ENCODE peak calls at places on chromosomes 4 and X, in four cellular contexts. One of them, this sample, is unnamed.

GRCh38 chr4:112532267-112532666 is 16.3 kb upstream of the NEUROG2 start:
- DNase-seq in CD8-positive, alpha-beta T cell: no peak
- DNase-seq in NCI-H82: no peak
- DNase-seq in CD4-positive, alpha-beta T cell: no peak
- DNase-seq in this sample: no peak

GRCh38 chr4:95431678-95432077 is 117.1 kb downstream of the UNC5C start:
- DNase-seq in CD4-positive, alpha-beta T cell: no peak
- DNase-seq in NCI-H82: no peak
- DNase-seq in CD8-positive, alpha-beta T cell: no peak
- DNase-seq in this sample: no peak

GRCh38 chr4:56512166-56512565 is 6.6 kb downstream of the ARL9 start:
- DNase-seq in CD8-positive, alpha-beta T cell: no peak
- DNase-seq in NCI-H82: no peak
- DNase-seq in CD4-positive, alpha-beta T cell: no peak
- DNase-seq in this sample: no peak

GRCh38 chr4:111847256-111848108 is 297.8 kb upstream of the FAM241A start:
- DNase-seq in CD4-positive, alpha-beta T cell: no peak
- DNase-seq in NCI-H82: peak
- DNase-seq in CD8-positive, alpha-beta T cell: no peak
- DNase-seq in this sample: no peak

GRCh38 chr4:184238072-184238743 is 20.5 kb upstream of the ENPP6 start:
- DNase-seq in NCI-H82: no peak
- DNase-seq in CD8-positive, alpha-beta T cell: no peak
- DNase-seq in CD4-positive, alpha-beta T cell: no peak
- DNase-seq in this sample: no peak

GRCh38 chrX:21590012-21590776 is 67.9 kb downstream of the KLHL34 start:
- DNase-seq in CD8-positive, alpha-beta T cell: no peak
- DNase-seq in NCI-H82: no peak
- DNase-seq in CD4-positive, alpha-beta T cell: no peak
- DNase-seq in this sample: no peak

GRCh38 chr4:36288727-36289126 is 7.3 kb downstream of the DTHD1 start:
- DNase-seq in CD8-positive, alpha-beta T cell: no peak
- DNase-seq in NCI-H82: no peak
- DNase-seq in CD4-positive, alpha-beta T cell: no peak
- DNase-seq in this sample: no peak

GRCh38 chr4:145552181-145552822 is 66.9 kb upstream of the MMAA start:
- DNase-seq in NCI-H82: no peak
- DNase-seq in CD8-positive, alpha-beta T cell: no peak
- DNase-seq in CD4-positive, alpha-beta T cell: no peak
- DNase-seq in this sample: no peak

GRCh38 chr4:6935961-6936360 is 26.3 kb downstream of the TBC1D14 start:
- DNase-seq in CD4-positive, alpha-beta T cell: no peak
- DNase-seq in CD8-positive, alpha-beta T cell: no peak
- DNase-seq in NCI-H82: no peak
- DNase-seq in this sample: peak

GRCh38 chrX:119398587-119398973 is 556 bp upstream of the SLC25A43 start:
- DNase-seq in NCI-H82: peak
- DNase-seq in CD4-positive, alpha-beta T cell: no peak
- DNase-seq in CD8-positive, alpha-beta T cell: no peak
- DNase-seq in this sample: peak

GRCh38 chr4:1602621-1603412 is 81.3 kb downstream of the FAM53A start:
- DNase-seq in NCI-H82: no peak
- DNase-seq in CD8-positive, alpha-beta T cell: no peak
- DNase-seq in CD4-positive, alpha-beta T cell: no peak
- DNase-seq in this sample: no peak

GRCh38 chrX:71147496-71148277 is 3.0 kb downstream of the NLGN3 start:
- DNase-seq in CD8-positive, alpha-beta T cell: no peak
- DNase-seq in CD4-positive, alpha-beta T cell: no peak
- DNase-seq in NCI-H82: no peak
- DNase-seq in this sample: no peak

GRCh38 chrX:7568130-7568529 is 274.8 kb upstream of the VCX start:
- DNase-seq in NCI-H82: no peak
- DNase-seq in CD4-positive, alpha-beta T cell: no peak
- DNase-seq in CD8-positive, alpha-beta T cell: no peak
- DNase-seq in this sample: no peak

GRCh38 chr4:186190456-186191265 is 706 bp upstream of the CYP4V2 start:
- DNase-seq in NCI-H82: peak
- DNase-seq in CD8-positive, alpha-beta T cell: peak
- DNase-seq in CD4-positive, alpha-beta T cell: peak
- DNase-seq in this sample: peak

GRCh38 chr4:185524888-185525863 is 10.1 kb downstream of the PDLIM3 start:
- DNase-seq in NCI-H82: peak
- DNase-seq in CD4-positive, alpha-beta T cell: no peak
- DNase-seq in CD8-positive, alpha-beta T cell: no peak
- DNase-seq in this sample: no peak

GRCh38 chrX:72020788-72021187 is 110.1 kb downstream of the NHSL2 start:
- DNase-seq in CD8-positive, alpha-beta T cell: no peak
- DNase-seq in NCI-H82: no peak
- DNase-seq in CD4-positive, alpha-beta T cell: no peak
- DNase-seq in this sample: no peak

GRCh38 chrX:132615396-132616131 is 126.7 kb upstream of the MBNL3 start:
- DNase-seq in NCI-H82: peak
- DNase-seq in CD4-positive, alpha-beta T cell: peak
- DNase-seq in CD8-positive, alpha-beta T cell: peak
- DNase-seq in this sample: peak

GRCh38 chrX:107744868-107745267 is 30.7 kb downstream of the TSC22D3 start:
- DNase-seq in CD4-positive, alpha-beta T cell: no peak
- DNase-seq in NCI-H82: no peak
- DNase-seq in CD8-positive, alpha-beta T cell: no peak
- DNase-seq in this sample: no peak

GRCh38 chr4:28868831-28869230 is 1851.3 kb upstream of the PCDH7 start:
- DNase-seq in NCI-H82: no peak
- DNase-seq in CD8-positive, alpha-beta T cell: no peak
- DNase-seq in CD4-positive, alpha-beta T cell: no peak
- DNase-seq in this sample: no peak

GRCh38 chr4:187235456-187236170 is 512.0 kb upstream of the FAT1 start:
- DNase-seq in CD8-positive, alpha-beta T cell: no peak
- DNase-seq in CD4-positive, alpha-beta T cell: no peak
- DNase-seq in NCI-H82: peak
- DNase-seq in this sample: no peak

This sample was measured in HuH-7.